ENCODE peak calls at places on chromosomes 7 and 10, in eight cellular contexts. U is IMR-90, W is esophagus squamous epithelium, X is gastrocnemius medialis, Z is heart left ventricle, K is uterus, A is transverse colon, N is A549. V is an unnamed sample.

GRCh38 chr7:28405662-28406061 is 6.7 kb upstream of the CREB5 start:
- DNase-seq in U (peak), W (no peak), X (no peak), Z (peak), K (peak), A (peak), N (no peak), V (peak)

GRCh38 chr10:88254091-88254490 is 329.0 kb downstream of the RNLS start:
- DNase-seq in U (peak), W (no peak), X (peak), Z (no peak), K (peak), A (no peak), N (peak), V (peak)

GRCh38 chr7:13742126-13742525 is 247.3 kb downstream of the ETV1 start:
- DNase-seq in U (peak), W (no peak), X (no peak), Z (no peak), K (no peak), A (no peak), N (no peak), V (no peak)

GRCh38 chr7:66769833-66770512 is 29.4 kb downstream of the RABGEF1 start:
- DNase-seq in U (peak), W (no peak), X (no peak), Z (no peak), K (no peak), A (no peak), N (no peak), V (no peak)

GRCh38 chr7:8436965-8437364 is 3.6 kb downstream of the NXPH1 start:
- DNase-seq in U (no peak), W (no peak), X (no peak), Z (no peak), K (no peak), A (peak), N (peak), V (peak)

GRCh38 chr10:122474145-122474739 is 12.9 kb downstream of the HTRA1 start:
- DNase-seq in U (no peak), W (no peak), X (no peak), Z (no peak), K (no peak), A (no peak), N (no peak), V (no peak)

GRCh38 chr7:121328508-121329459 is at the start of gene WNT16:
- DNase-seq in U (no peak), W (no peak), X (no peak), Z (no peak), K (no peak), A (no peak), N (no peak), V (no peak)

GRCh38 chr7:99822731-99823718 is 4.8 kb upstream of the CYP3A43 start:
- DNase-seq in U (no peak), W (no peak), X (no peak), Z (no peak), K (no peak), A (peak), N (no peak), V (no peak)

GRCh38 chr10:97267671-97268070 is 24.8 kb downstream of the ARHGAP19 start:
- DNase-seq in U (no peak), W (no peak), X (no peak), Z (no peak), K (no peak), A (no peak), N (no peak), V (no peak)

GRCh38 chr7:98305951-98306535 is 24.6 kb downstream of the BRI3 start:
- DNase-seq in U (no peak), W (no peak), X (no peak), Z (no peak), K (no peak), A (no peak), N (no peak), V (no peak)

GRCh38 chr7:105963038-105963667 is at the start of gene CDHR3:
- DNase-seq in U (no peak), W (no peak), X (no peak), Z (no peak), K (no peak), A (no peak), N (no peak), V (peak)

GRCh38 chr7:14115706-14116105 is 126.2 kb upstream of the ETV1 start:
- DNase-seq in U (no peak), W (no peak), X (no peak), Z (no peak), K (no peak), A (no peak), N (no peak), V (no peak)

GRCh38 chr7:95596183-95597135 is at the start of gene PDK4:
- DNase-seq in U (peak), W (peak), X (peak), Z (peak), K (peak), A (peak), N (peak), V (peak)

GRCh38 chr7:99128076-99128950 is 15.6 kb downstream of the SMURF1 start:
- DNase-seq in U (no peak), W (no peak), X (no peak), Z (no peak), K (no peak), A (no peak), N (no peak), V (no peak)

GRCh38 chr7:3548815-3549214 is 247.8 kb downstream of the SDK1 start:
- DNase-seq in U (no peak), W (no peak), X (no peak), Z (no peak), K (no peak), A (no peak), N (no peak), V (no peak)

GRCh38 chr10:122828716-122829255 is 16.9 kb downstream of the CUZD1 start:
- DNase-seq in U (no peak), W (no peak), X (no peak), Z (no peak), K (no peak), A (no peak), N (no peak), V (no peak)

GRCh38 chr7:36887235-36887634 is 162.9 kb upstream of the AOAH start:
- DNase-seq in U (no peak), W (no peak), X (no peak), Z (no peak), K (no peak), A (no peak), N (no peak), V (no peak)

GRCh38 chr7:20374391-20374790 is 43.7 kb downstream of the ITGB8 start:
- DNase-seq in U (no peak), W (no peak), X (no peak), Z (no peak), K (no peak), A (no peak), N (no peak), V (no peak)

GRCh38 chr10:132972986-132973902 is 30.9 kb upstream of the CFAP46 start:
- DNase-seq in U (no peak), W (no peak), X (no peak), Z (no peak), K (peak), A (no peak), N (no peak), V (no peak)

GRCh38 chr10:48655426-48656240 is 29.0 kb upstream of the WDFY4 start:
- DNase-seq in U (peak), W (no peak), X (no peak), Z (peak), K (peak), A (peak), N (peak), V (peak)

GRCh38 chr7:158994687-158995086 is 138.3 kb downstream of the DYNC2I1 start:
- DNase-seq in U (no peak), W (no peak), X (no peak), Z (no peak), K (no peak), A (no peak), N (no peak), V (no peak)

GRCh38 chr10:19904202-19904661 is 88.0 kb downstream of the PLXDC2 start:
- DNase-seq in U (peak), W (no peak), X (no peak), Z (no peak), K (no peak), A (no peak), N (no peak), V (no peak)

GRCh38 chr10:50610364-50610763 is 13.4 kb downstream of the SGMS1 start:
- DNase-seq in U (no peak), W (no peak), X (no peak), Z (peak), K (no peak), A (no peak), N (no peak), V (peak)

GRCh38 chr7:25861704-25862253 is 290.2 kb upstream of the NFE2L3 start:
- DNase-seq in U (no peak), W (no peak), X (no peak), Z (no peak), K (no peak), A (no peak), N (no peak), V (no peak)

GRCh38 chr10:95314519-95314918 is 23.7 kb upstream of the PDLIM1 start:
- DNase-seq in U (no peak), W (no peak), X (no peak), Z (no peak), K (no peak), A (no peak), N (no peak), V (no peak)

GRCh38 chr10:126110434-126110833 is 214.1 kb downstream of the FANK1 start:
- DNase-seq in U (peak), W (no peak), X (no peak), Z (no peak), K (no peak), A (no peak), N (no peak), V (no peak)

GRCh38 chr10:119460369-119461195 is 81.9 kb downstream of the RGS10 start:
- DNase-seq in U (no peak), W (no peak), X (no peak), Z (no peak), K (no peak), A (no peak), N (no peak), V (no peak)

GRCh38 chr7:85018498-85018897 is 168.4 kb downstream of the SEMA3D start:
- DNase-seq in U (peak), W (no peak), X (no peak), Z (no peak), K (no peak), A (no peak), N (no peak), V (no peak)

GRCh38 chr7:152145853-152146466 is 120.5 kb downstream of the GALNT11 start:
- DNase-seq in U (peak), W (no peak), X (no peak), Z (no peak), K (no peak), A (peak), N (peak), V (peak)

DNA sequence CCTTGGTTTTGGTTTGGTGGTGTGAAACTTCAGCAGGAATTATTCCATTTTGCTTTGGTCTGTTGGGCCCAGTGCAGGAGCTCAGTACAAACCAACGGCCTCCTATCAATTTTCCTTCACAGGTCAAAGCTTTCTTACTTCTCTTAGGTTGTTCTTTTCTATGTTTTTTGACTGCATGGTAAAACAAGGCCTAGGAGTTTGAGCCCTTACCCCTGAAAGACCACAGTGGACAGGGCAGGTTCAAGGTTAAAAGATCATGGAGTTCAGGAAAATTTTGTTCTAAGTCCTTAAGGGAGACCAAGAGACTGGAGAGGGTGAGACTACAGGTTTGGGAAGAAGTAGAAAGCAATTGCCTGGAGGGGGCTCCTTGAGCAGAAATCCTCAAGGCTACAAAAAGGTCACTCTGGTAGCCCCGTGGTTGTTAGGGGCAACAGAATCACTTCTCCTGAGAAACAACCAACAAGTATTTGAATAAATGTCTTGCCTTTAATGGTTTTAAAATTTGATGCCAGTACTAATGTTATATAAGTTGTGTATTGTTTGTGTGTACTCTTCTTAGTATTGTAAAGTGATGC is 40.9 kb upstream of the FHIP2A start:
- DNase-seq in U (no peak), W (no peak), X (no peak), Z (no peak), K (no peak), A (no peak), N (no peak), V (no peak)
- H3K27ac ChIP-seq in U (no peak), W (peak), X (no peak), Z (no peak), K (peak), A (peak), N (peak), V (peak)

DNA sequence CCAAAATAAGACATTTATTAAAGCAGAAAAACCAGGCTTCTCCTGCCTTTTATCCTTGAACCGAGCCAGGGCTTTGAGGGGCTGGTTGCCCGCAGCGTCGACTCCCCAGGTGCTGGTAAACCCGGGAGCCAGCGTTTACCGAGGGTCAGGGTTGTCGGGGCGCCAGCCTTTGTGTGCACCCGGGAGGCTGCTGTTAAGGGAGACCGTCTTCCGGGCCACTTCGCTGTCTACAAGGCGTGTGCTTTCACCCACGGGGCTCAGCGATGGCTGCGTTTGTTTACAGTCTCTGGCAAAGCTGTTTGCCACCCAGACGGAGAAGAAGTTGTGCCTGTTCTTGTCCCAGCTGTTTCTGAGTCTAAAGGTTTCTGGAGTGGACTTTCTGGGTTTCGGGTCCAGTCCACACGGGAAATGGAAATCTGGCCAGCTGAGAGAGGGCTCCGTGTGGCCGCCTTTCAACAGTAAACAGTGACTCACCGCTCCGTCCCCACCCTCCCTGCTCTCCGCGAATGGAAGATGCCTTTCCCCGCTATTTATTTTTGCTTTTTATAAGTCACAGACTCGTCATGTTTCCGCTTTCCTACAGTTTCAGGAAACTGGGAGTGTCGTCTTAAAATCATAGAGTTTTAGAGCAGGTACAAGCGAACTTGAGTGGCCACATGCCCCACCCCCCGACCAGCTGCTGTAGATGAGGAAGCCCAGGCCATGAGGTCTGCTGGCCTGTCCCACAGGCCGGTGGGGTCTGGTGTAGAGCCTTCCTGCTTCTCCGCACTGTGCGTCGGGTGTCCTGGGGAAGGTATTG is 2.2 kb downstream of the MAFK start:
- DNase-seq in U (peak), W (no peak), X (peak), Z (peak), K (peak), A (peak), N (peak), V (peak)
- H3K4me3 ChIP-seq in U (peak), W (peak), X (peak), Z (peak), K (peak), A (peak), N (peak), V (no peak)

GRCh38 chr7:102973096-102973802 is 60.4 kb downstream of the LRRC17 start:
- DNase-seq in U (no peak), W (no peak), X (no peak), Z (no peak), K (no peak), A (no peak), N (no peak), V (no peak)
- TF ChIP-seq POLR2A in U (no peak), W (no peak), X (no peak), Z (no peak), K (no peak), A (no peak), N (no peak), V (no peak)

GRCh38 chr10:31129880-31130405 is 98.3 kb upstream of the ZNF438 start:
- DNase-seq in U (no peak), W (no peak), X (no peak), Z (no peak), K (peak), A (no peak), N (no peak), V (no peak)
- H3K27ac ChIP-seq in U (peak), W (peak), X (no peak), Z (no peak), K (peak), A (peak), N (peak), V (no peak)

GRCh38 chr7:116673504-116673865 is 1.5 kb downstream of the MET start:
- DNase-seq in U (no peak), W (no peak), X (no peak), Z (no peak), K (no peak), A (no peak), N (no peak), V (no peak)
- H3K4me3 ChIP-seq in U (peak), W (peak), X (peak), Z (peak), K (peak), A (no peak), N (peak), V (no peak)

DNA sequence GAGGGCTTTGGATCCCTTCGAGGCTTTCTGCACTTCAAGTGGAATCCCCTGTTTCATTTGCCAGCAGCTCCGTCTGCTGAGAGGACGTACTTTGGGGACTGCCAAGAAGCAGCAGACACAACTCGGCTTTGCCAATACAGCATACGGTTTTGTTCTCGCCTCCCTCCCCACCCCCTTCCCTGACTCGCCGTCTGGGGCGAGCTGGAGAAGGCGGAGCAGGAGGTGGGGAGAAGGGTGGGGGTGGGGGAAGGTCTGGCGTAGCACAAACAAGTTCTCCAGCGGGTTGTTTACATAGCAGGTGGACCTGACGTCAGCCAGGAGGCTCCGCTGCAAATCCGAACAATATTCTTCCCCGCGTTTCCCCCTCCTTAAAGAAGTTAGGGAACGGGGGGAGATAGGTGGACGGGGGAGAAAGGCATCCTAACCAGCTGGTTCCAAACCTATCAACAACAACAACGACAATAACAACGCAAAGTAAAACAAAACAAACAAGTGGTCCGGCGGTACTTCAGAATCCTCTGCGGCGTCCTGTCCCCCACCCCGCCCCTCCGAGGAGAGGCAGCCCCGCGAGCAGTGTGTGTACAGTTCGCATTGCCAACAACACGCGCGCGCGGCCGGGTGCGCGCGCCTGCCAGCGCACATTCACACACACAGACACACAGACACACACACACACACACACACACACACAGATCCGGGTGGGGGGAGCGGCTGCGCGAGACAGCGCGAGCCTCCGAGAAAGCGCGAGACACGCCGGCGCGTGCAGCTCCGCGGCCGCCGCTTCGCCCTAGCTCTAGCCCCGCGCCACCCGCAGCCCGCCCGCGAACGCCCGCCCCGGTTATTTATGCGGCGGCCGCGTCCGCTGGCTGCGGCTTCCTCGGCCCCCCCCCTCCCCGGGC is 167.0 kb upstream of the PPP1R3A start:
- DNase-seq in U (peak), W (no peak), X (peak), Z (peak), K (peak), A (peak), N (peak), V (peak)
- TF ChIP-seq POLR2A in U (no peak), W (peak), X (peak), Z (no peak), K (peak), A (peak), N (no peak), V (peak)

DNA sequence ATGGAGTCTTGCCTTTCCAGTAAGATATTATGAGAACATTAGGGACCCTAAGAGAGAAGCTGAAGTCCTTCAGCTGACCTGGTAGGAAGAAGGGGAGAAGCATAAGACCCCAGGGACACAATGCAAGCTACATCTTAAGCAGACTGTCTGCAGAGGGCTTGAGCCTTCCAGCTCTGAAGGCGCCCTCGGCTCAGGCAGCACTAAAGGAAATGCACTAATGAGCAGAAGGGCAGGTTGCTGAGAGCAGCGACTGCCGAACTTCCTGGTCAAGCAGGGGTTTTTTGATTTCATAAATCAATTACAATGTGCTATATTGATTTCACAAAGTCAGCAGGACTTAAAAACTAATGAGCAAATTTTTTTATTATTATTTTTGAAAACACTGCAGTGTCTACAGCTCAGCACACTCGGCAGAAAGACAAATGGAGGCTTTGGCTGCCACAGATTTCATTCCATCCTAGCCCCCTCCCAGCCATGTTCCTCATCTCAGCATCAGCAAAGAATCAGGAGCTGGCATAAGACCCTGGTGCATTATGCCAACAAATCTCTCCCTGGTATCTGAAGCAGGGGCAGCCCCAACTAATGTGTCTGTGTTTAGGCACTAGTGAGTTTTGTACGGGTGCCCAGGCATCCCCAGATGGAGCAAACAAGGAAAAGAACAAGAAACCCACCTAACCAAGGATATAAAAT is 57.1 kb downstream of the LRRTM3 start:
- DNase-seq in U (no peak), W (no peak), X (no peak), Z (no peak), K (no peak), A (no peak), N (no peak), V (peak)
- H3K27ac ChIP-seq in U (no peak), W (no peak), X (no peak), Z (no peak), K (no peak), A (no peak), N (no peak), V (no peak)